ENCODE peak calls at places on chromosomes 13 and 19, in five cellular contexts. M is body of pancreas, Q is heart left ventricle, I is heart right ventricle, D is thoracic aorta. B is an unnamed sample. For H3K4me1, the result is how much of the 10 kb centered on the place peaks cover.

GRCh38 chr13:44004881-44005280 is 125.2 kb downstream of the LACC1 start:
- DNase-seq in M (no peak), I (no peak), D (no peak), Q (no peak), B (no peak)

GRCh38 chr13:39269004-39269403 is 230.7 kb downstream of the NHLRC3 start:
- DNase-seq in M (no peak), Q (no peak), I (no peak), D (no peak), B (no peak)

GRCh38 chr13:51764184-51765141 is 39.5 kb downstream of the DHRS12 start:
- DNase-seq in Q (peak), I (peak), D (no peak), M (peak), B (peak)

GRCh38 chr13:27971236-27971645 is 2.1 kb upstream of the CDX2 start:
- DNase-seq in M (no peak), Q (no peak), I (no peak), D (no peak), B (no peak)

GRCh38 chr19:870314-870713 is 10.8 kb downstream of the CFD start:
- DNase-seq in Q (no peak), M (no peak), D (no peak), I (no peak), B (no peak)

GRCh38 chr13:50149932-50150331 is 134.7 kb downstream of the KCNRG start:
- DNase-seq in I (peak), M (peak), Q (peak), D (no peak), B (peak)

GRCh38 chr13:31352467-31352866 is 152.7 kb downstream of the B3GLCT start:
- DNase-seq in D (no peak), Q (no peak), I (no peak), M (no peak), B (peak)

GRCh38 chr13:99043700-99044300 is 65.9 kb upstream of the DOCK9 start:
- DNase-seq in D (no peak), M (no peak), Q (no peak), I (no peak), B (no peak)

GRCh38 chr13:34914416-34914815 is 27.7 kb upstream of the NBEA start:
- DNase-seq in I (no peak), D (no peak), Q (no peak), M (no peak), B (no peak)

GRCh38 chr13:26037302-26037701 is 14.5 kb downstream of the SHISA2 start:
- DNase-seq in I (no peak), Q (no peak), D (no peak), M (no peak), B (peak)

GRCh38 chr19:7870571-7871279 is 3.5 kb downstream of the PRR36 start:
- DNase-seq in D (no peak), M (peak), I (peak), Q (peak), B (peak)

GRCh38 chr13:48590141-48590863 is 57.4 kb upstream of the RCBTB2 start:
- DNase-seq in I (no peak), Q (no peak), M (no peak), D (no peak), B (no peak)

GRCh38 chr13:90154311-90154960 is 1193.1 kb upstream of the MIR17HG start:
- DNase-seq in D (no peak), M (no peak), Q (no peak), I (no peak), B (peak)

GRCh38 chr19:6065685-6066365 is 44.5 kb downstream of the RFX2 start:
- DNase-seq in M (peak), D (no peak), Q (peak), I (peak), B (no peak)

GRCh38 chr13:73166204-73166603 is 107.4 kb downstream of the KLF5 start:
- DNase-seq in M (no peak), Q (no peak), D (no peak), I (no peak), B (no peak)

GRCh38 chr13:90652036-90652435 is 695.5 kb upstream of the MIR17HG start:
- DNase-seq in Q (no peak), D (no peak), M (no peak), I (no peak), B (no peak)

GRCh38 chr13:25881946-25882574 is 169.8 kb downstream of the SHISA2 start:
- DNase-seq in M (no peak), D (no peak), Q (no peak), I (no peak), B (peak)

GRCh38 chr13:32031025-32031814 is at the start of gene FRY:
- DNase-seq in Q (peak), M (peak), I (peak), D (peak), B (peak)

GRCh38 chr19:29843180-29844051 is 31.6 kb downstream of the CCNE1 start:
- DNase-seq in D (no peak), Q (peak), M (peak), I (peak), B (no peak)

GRCh38 chr13:67619346-67619745 is 389.2 kb upstream of the PCDH9 start:
- DNase-seq in D (no peak), Q (no peak), M (no peak), I (no peak), B (no peak)

GRCh38 chr13:89457977-89458376 is 1786.8 kb downstream of the SLITRK5 start:
- DNase-seq in Q (no peak), M (no peak), I (no peak), D (no peak), B (no peak)

GRCh38 chr19:10760268-10760944 is 42.5 kb downstream of the DNM2 start:
- DNase-seq in I (no peak), Q (no peak), M (no peak), D (no peak), B (peak)

GRCh38 chr13:98189841-98190505 is 12.9 kb upstream of the RNF113B start:
- DNase-seq in D (no peak), Q (peak), M (no peak), I (peak), B (peak)

GRCh38 chr13:25717798-25718197 is 334.0 kb downstream of the SHISA2 start:
- DNase-seq in M (no peak), D (no peak), I (no peak), Q (no peak), B (no peak)

GRCh38 chr13:41054212-41054877 is 7.0 kb upstream of the WBP4 start:
- DNase-seq in D (no peak), Q (no peak), I (no peak), M (no peak), B (peak)

GRCh38 chr19:15452111-15453047 is 2.6 kb upstream of the WIZ start:
- DNase-seq in M (peak), Q (peak), I (peak), D (peak), B (peak)

GRCh38 chr13:97395437-97396136 is 38.4 kb upstream of the RAP2A start:
- DNase-seq in D (no peak), I (no peak), Q (no peak), M (no peak), B (no peak)

GRCh38 chr13:94708971-94709614 is 3.3 kb downstream of the SOX21 start:
- DNase-seq in I (no peak), D (no peak), Q (no peak), M (no peak), B (no peak)

GRCh38 chr13:94711561-94712286 is 621 bp downstream of the SOX21 start:
- DNase-seq in Q (no peak), M (no peak), I (no peak), D (no peak), B (peak)

GRCh38 chr13:94712287-94712811 is at the start of gene SOX21:
- DNase-seq in D (no peak), Q (no peak), I (no peak), M (no peak), B (no peak)

GRCh38 chr13:94710081-94710809 is 2.1 kb downstream of the SOX21 start:
- DNase-seq in M (no peak), D (no peak), I (no peak), Q (no peak), B (no peak)

GRCh38 chr13:94710881-94711560 is 1.3 kb downstream of the SOX21 start:
- DNase-seq in M (no peak), I (no peak), D (no peak), Q (no peak), B (peak)
- TF ChIP-seq CTCF in M (no peak), I (peak), D (no peak), Q (no peak), B (peak)

GRCh38 chr19:13163609-13164364 is 13.6 kb downstream of the IER2 start:
- DNase-seq in I (peak), M (peak), Q (peak), D (no peak), B (peak)

GRCh38 chr19:13162749-13163608 is 12.8 kb downstream of the IER2 start:
- DNase-seq in Q (peak), D (peak), I (peak), M (peak), B (peak)

GRCh38 chr19:13156968-13157882 is 7.0 kb downstream of the IER2 start:
- DNase-seq in I (no peak), Q (no peak), M (no peak), D (no peak), B (no peak)

GRCh38 chr19:13159713-13160112 is 9.5 kb downstream of the IER2 start:
- DNase-seq in I (no peak), Q (no peak), M (no peak), D (no peak), B (no peak)

DNA sequence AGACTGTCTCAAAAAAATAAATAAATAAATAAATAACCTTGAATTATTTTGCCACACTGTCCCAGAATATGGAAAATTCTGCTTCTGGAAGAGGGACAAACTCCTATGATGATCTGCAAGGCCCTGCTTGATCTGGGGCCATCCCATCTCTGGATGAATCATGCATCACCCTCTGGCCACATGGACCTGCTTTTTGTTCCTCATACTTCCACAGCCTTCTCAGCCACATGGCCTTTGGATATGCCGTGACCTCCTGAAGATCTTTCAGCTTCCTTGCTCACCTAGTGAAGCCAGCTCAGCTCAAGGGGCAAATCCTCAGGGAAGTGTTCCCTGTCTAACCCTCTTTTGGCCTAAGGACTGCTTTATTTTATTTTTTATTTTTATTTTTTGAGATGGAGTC is 10.3 kb downstream of the IER2 start:
- DNase-seq in I (no peak), M (no peak), Q (no peak), D (no peak), B (no peak)
- H3K4me1 ChIP-seq in I (half or more), M (half or more), Q (half or more), D (under half), B (under half)

DNA sequence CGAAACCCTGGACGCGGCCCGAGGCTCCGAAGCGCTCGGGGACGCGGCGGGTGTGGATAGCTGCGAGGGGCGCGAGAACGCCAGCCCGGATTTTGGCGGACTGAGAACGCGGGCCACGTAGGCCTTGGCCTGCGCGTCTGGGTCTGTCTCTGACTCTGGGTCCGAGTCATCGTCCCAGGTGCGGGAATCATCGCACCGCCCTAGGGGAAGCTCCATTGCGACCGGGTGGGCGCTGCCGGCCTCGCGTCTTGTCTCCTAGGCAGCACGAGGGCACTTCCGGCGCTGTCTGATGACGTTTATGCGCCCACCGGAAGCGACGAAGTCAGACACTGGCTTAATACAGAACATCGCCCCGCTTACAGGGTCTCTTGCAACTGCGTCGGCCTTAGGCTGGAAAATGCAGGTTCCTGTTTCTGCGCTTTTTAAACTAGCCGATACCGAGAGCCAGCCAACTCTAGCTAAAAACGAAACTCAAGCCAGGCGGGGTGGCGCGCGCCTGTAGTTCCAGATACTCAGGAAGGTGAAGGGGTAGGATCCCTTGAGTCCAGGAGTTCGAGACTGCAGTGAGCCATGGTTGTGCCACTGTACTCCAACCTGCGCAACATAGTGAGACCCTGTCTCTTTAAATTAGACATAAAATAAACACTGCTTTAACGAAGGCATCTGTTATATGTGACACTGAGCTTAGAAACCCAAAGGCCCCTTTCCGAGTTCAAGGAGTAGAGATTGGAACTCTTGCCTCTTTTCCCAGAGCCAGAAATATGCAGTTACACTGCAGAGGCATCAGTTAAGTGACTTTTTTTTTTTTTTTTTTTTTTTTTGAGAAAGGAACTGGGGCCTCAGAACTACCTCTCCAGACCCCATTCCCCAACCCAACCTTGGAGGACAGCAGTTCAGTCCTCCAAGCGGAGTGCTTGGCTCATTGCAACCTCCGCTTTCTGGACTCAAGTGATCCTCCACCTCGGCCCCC is at the start of gene FBXW9:
- DNase-seq in D (peak), M (peak), Q (peak), I (peak), B (peak)
- TF ChIP-seq CTCF in D (no peak), M (no peak), Q (no peak), I (no peak), B (no peak)

GRCh38 chr19:49567722-49568454 is 12.5 kb downstream of the NOSIP start:
- DNase-seq in I (no peak), M (no peak), D (no peak), Q (no peak), B (no peak)
- H3K4me1 ChIP-seq in I (under half), M (half or more), D (under half), Q (under half), B (under half)